ENCODE peak calls at places on chromosomes 13 and 19, in six cellular contexts. W, E, Y, G, I and A are unnamed samples.

GRCh38 chr19:58229255-58229639 is 533 bp downstream of the ZNF544 start:
- DNase-seq in W (no peak), E (peak), Y (peak), G (no peak), I (peak), A (peak)

GRCh38 chr13:110886475-110887241 is 28.2 kb downstream of the ANKRD10 start:
- DNase-seq in W (no peak), E (no peak), Y (no peak), G (no peak), I (no peak), A (no peak)

GRCh38 chr19:33248954-33249613 is 23.4 kb upstream of the SLC7A10 start:
- DNase-seq in W (no peak), E (peak), Y (no peak), G (no peak), I (no peak), A (no peak)

GRCh38 chr19:10146142-10146541 is 26.4 kb upstream of the EIF3G start:
- DNase-seq in W (no peak), E (no peak), Y (no peak), G (no peak), I (no peak), A (no peak)

GRCh38 chr19:10408511-10409291 is 5.4 kb upstream of the CDC37 start:
- DNase-seq in W (no peak), E (no peak), Y (no peak), G (no peak), I (no peak), A (peak)

GRCh38 chr19:4749870-4750269 is 26.2 kb upstream of the DPP9 start:
- DNase-seq in W (no peak), E (no peak), Y (no peak), G (no peak), I (no peak), A (no peak)

GRCh38 chr13:113887700-113888201 is 23.9 kb upstream of the GAS6 start:
- DNase-seq in W (no peak), E (no peak), Y (peak), G (no peak), I (no peak), A (no peak)

GRCh38 chr19:31408460-31409124 is 59.4 kb upstream of the TSHZ3 start:
- DNase-seq in W (no peak), E (peak), Y (peak), G (no peak), I (no peak), A (no peak)

GRCh38 chr13:23856008-23856750 is 33.0 kb downstream of the MIPEP start:
- DNase-seq in W (no peak), E (no peak), Y (no peak), G (no peak), I (no peak), A (peak)

GRCh38 chr19:33388817-33389573 is 15.5 kb downstream of the CEBPG start:
- DNase-seq in W (no peak), E (no peak), Y (peak), G (peak), I (no peak), A (no peak)

GRCh38 chr19:19050731-19051130 is 13.1 kb upstream of the SLC25A42 start:
- DNase-seq in W (no peak), E (no peak), Y (no peak), G (no peak), I (no peak), A (no peak)

GRCh38 chr19:11410682-11411081 is 8.4 kb downstream of the RGL3 start:
- DNase-seq in W (no peak), E (peak), Y (no peak), G (no peak), I (no peak), A (no peak)

GRCh38 chr13:72804301-72804700 is 22.4 kb downstream of the PIBF1 start:
- DNase-seq in W (no peak), E (no peak), Y (no peak), G (peak), I (no peak), A (no peak)

GRCh38 chr19:49921871-49922755 is 6.9 kb upstream of the ATF5 start:
- DNase-seq in W (no peak), E (peak), Y (peak), G (no peak), I (no peak), A (no peak)

GRCh38 chr13:30376426-30377311 is 45.6 kb upstream of the UBE2L5 start:
- DNase-seq in W (no peak), E (peak), Y (no peak), G (no peak), I (no peak), A (peak)

GRCh38 chr19:2549701-2550191 is 73.8 kb downstream of the GADD45B start:
- DNase-seq in W (no peak), E (peak), Y (peak), G (no peak), I (no peak), A (no peak)

GRCh38 chr19:55406091-55406868 is 1.3 kb downstream of the UBE2S start:
- DNase-seq in W (no peak), E (no peak), Y (no peak), G (no peak), I (no peak), A (no peak)

GRCh38 chr13:25085125-25085742 is 10.7 kb upstream of the PABPC3 start:
- DNase-seq in W (peak), E (peak), Y (peak), G (peak), I (no peak), A (peak)

GRCh38 chr19:45763691-45764294 is 5.3 kb downstream of the SIX5 start:
- DNase-seq in W (no peak), E (no peak), Y (no peak), G (no peak), I (no peak), A (no peak)